ENCODE peak calls at places on chromosome 11, in seven cellular contexts. J, T, V, P, W, H and G are unnamed samples.

GRCh38 chr11:16782226-16782919 is 43.9 kb downstream of the C11orf58 start:
- DNase-seq in J (no peak), T (no peak), V (no peak), P (no peak), W (no peak), H (no peak), G (no peak)

GRCh38 chr11:119144825-119145476 is 3.9 kb upstream of the ABCG4 start:
- DNase-seq in J (no peak), T (peak), V (no peak), P (peak), W (peak), H (peak), G (peak)

GRCh38 chr11:107928767-107929507 is 689 bp downstream of the RAB39A start:
- DNase-seq in J (no peak), T (peak), V (no peak), P (peak), W (no peak), H (no peak), G (no peak)

GRCh38 chr11:117180661-117181585 is 2.4 kb downstream of the SIDT2 start:
- DNase-seq in J (peak), T (peak), V (no peak), P (peak), W (peak), H (peak), G (peak)

GRCh38 chr11:28529540-28530410 is 421.6 kb downstream of the METTL15 start:
- DNase-seq in J (no peak), T (no peak), V (no peak), P (peak), W (no peak), H (peak), G (no peak)

GRCh38 chr11:1228921-1229451 is 6.1 kb downstream of the MUC5B start:
- DNase-seq in J (no peak), T (no peak), V (no peak), P (no peak), W (peak), H (no peak), G (no peak)

GRCh38 chr11:568306-569259 is 7.7 kb upstream of the PHRF1 start:
- DNase-seq in J (no peak), T (peak), V (peak), P (peak), W (peak), H (peak), G (peak)

GRCh38 chr11:57379732-57380131 is 1.2 kb downstream of the PRG3 start:
- DNase-seq in J (no peak), T (no peak), V (no peak), P (peak), W (no peak), H (no peak), G (no peak)

GRCh38 chr11:82927264-82927880 is 25.8 kb downstream of the DDIAS start:
- DNase-seq in J (no peak), T (no peak), V (no peak), P (peak), W (peak), H (peak), G (peak)

GRCh38 chr11:125091247-125091876 is 20.1 kb downstream of the TMEM218 start:
- DNase-seq in J (no peak), T (no peak), V (no peak), P (peak), W (no peak), H (no peak), G (no peak)

GRCh38 chr11:10625982-10626311 is 57.5 kb upstream of the LYVE1 start:
- DNase-seq in J (no peak), T (no peak), V (no peak), P (no peak), W (no peak), H (no peak), G (no peak)

GRCh38 chr11:79333381-79333780 is 107.4 kb downstream of the TENM4 start:
- DNase-seq in J (no peak), T (no peak), V (no peak), P (no peak), W (no peak), H (no peak), G (no peak)

GRCh38 chr11:85902353-85902752 is 47.2 kb downstream of the CCDC83 start:
- DNase-seq in J (no peak), T (no peak), V (no peak), P (no peak), W (no peak), H (no peak), G (no peak)

GRCh38 chr11:8917157-8917820 is 6.3 kb downstream of the AKIP1 start:
- DNase-seq in J (no peak), T (peak), V (no peak), P (peak), W (peak), H (peak), G (peak)

GRCh38 chr11:118705796-118706545 is 26.5 kb upstream of the TREH start:
- DNase-seq in J (no peak), T (no peak), V (no peak), P (peak), W (no peak), H (no peak), G (no peak)

GRCh38 chr11:33475999-33476398 is 218.8 kb downstream of the HIPK3 start:
- DNase-seq in J (no peak), T (no peak), V (no peak), P (no peak), W (peak), H (peak), G (peak)

GRCh38 chr11:45646275-45646970 is 19.0 kb downstream of the CHST1 start:
- DNase-seq in J (no peak), T (no peak), V (no peak), P (peak), W (no peak), H (no peak), G (no peak)

GRCh38 chr11:117910941-117911630 is 18.1 kb downstream of the TMPRSS13 start:
- DNase-seq in J (no peak), T (no peak), V (no peak), P (no peak), W (no peak), H (no peak), G (peak)

GRCh38 chr11:45204761-45205160 is 58.3 kb downstream of the PRDM11 start:
- DNase-seq in J (no peak), T (no peak), V (no peak), P (peak), W (no peak), H (no peak), G (peak)

GRCh38 chr11:117217141-117217609 is 14.7 kb downstream of the PCSK7 start:
- DNase-seq in J (no peak), T (no peak), V (no peak), P (no peak), W (no peak), H (no peak), G (peak)

GRCh38 chr11:65150513-65151271 is 16.4 kb upstream of the SYVN1 start:
- DNase-seq in J (no peak), T (peak), V (peak), P (no peak), W (peak), H (peak), G (peak)

GRCh38 chr11:77400775-77401469 is 73.0 kb downstream of the PAK1 start:
- DNase-seq in J (no peak), T (no peak), V (no peak), P (no peak), W (no peak), H (peak), G (no peak)

GRCh38 chr11:1150769-1151365 is 6.9 kb upstream of the MUC5AC start:
- DNase-seq in J (no peak), T (no peak), V (no peak), P (no peak), W (no peak), H (no peak), G (no peak)

GRCh38 chr11:111378773-111379499 is at the start of gene POU2AF1:
- DNase-seq in J (peak), T (peak), V (no peak), P (no peak), W (no peak), H (no peak), G (peak)

GRCh38 chr11:132658004-132658403 is 874.3 kb downstream of the OPCML start:
- DNase-seq in J (no peak), T (no peak), V (no peak), P (no peak), W (no peak), H (no peak), G (no peak)

GRCh38 chr11:34844466-34845112 is 71.6 kb downstream of the APIP start:
- DNase-seq in J (no peak), T (no peak), V (no peak), P (no peak), W (no peak), H (no peak), G (no peak)

GRCh38 chr11:102914238-102915043 is 39.7 kb upstream of the MMP12 start:
- DNase-seq in J (no peak), T (no peak), V (no peak), P (peak), W (peak), H (no peak), G (peak)

GRCh38 chr11:134753805-134754130 is 341.7 kb upstream of the B3GAT1 start:
- DNase-seq in J (no peak), T (no peak), V (no peak), P (no peak), W (no peak), H (no peak), G (no peak)

GRCh38 chr11:104073950-104074349 is 37.5 kb downstream of the DDI1 start:
- DNase-seq in J (no peak), T (no peak), V (no peak), P (no peak), W (no peak), H (no peak), G (no peak)

GRCh38 chr11:58575377-58576020 is at the start of gene LPXN:
- DNase-seq in J (no peak), T (no peak), V (no peak), P (no peak), W (no peak), H (no peak), G (no peak)

GRCh38 chr11:64568041-64568571 is 22.9 kb upstream of the SLC22A12 start:
- DNase-seq in J (no peak), T (no peak), V (no peak), P (no peak), W (no peak), H (no peak), G (no peak)

GRCh38 chr11:126465573-126466287 is 110.2 kb downstream of the ST3GAL4 start:
- DNase-seq in J (no peak), T (no peak), V (no peak), P (no peak), W (no peak), H (no peak), G (no peak)

GRCh38 chr11:127925430-127925829 is 661.9 kb downstream of the ETS1 start:
- DNase-seq in J (no peak), T (no peak), V (no peak), P (no peak), W (no peak), H (no peak), G (no peak)
- TF ChIP-seq CTCF in J (no peak), T (no peak), V (no peak), P (no peak), W (no peak), H (no peak), G (no peak)

DNA sequence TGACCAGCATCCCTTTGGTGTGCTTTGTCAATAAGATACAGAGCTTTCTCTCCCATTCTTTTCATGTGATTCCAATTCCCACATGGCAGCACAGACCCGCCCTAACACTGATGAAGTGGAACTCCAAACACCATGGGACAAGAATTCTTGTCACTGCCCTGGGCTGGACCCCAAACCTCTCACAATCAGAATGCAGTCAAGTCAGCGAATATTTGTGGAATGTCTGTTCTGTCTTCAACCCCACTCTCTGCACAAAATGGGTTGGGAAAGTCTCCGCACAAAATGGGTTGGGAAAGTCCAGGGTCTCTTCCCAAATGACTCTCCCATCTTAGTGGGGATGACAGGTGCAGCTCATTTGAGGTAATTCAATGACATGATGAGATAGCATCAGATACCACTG is 138.9 kb upstream of the TEAD1 start:
- DNase-seq in J (no peak), T (no peak), V (no peak), P (no peak), W (no peak), H (no peak), G (no peak)
- H3K27ac ChIP-seq in J (no peak), T (no peak), V (no peak), P (no peak), W (no peak), H (no peak), G (no peak)

GRCh38 chr11:74168838-74169237 is 2.0 kb downstream of the C2CD3 start:
- DNase-seq in J (no peak), T (no peak), V (no peak), P (no peak), W (no peak), H (no peak), G (no peak)

GRCh38 chr11:74175923-74176322 is 4.8 kb downstream of the PPME1 start:
- DNase-seq in J (no peak), T (no peak), V (no peak), P (no peak), W (no peak), H (no peak), G (no peak)

GRCh38 chr11:74169736-74170458 is 905 bp downstream of the C2CD3 start:
- DNase-seq in J (no peak), T (no peak), V (no peak), P (no peak), W (no peak), H (no peak), G (no peak)

GRCh38 chr11:74171630-74172465 is 759 bp downstream of the PPME1 start:
- DNase-seq in J (no peak), T (no peak), V (no peak), P (no peak), W (no peak), H (no peak), G (no peak)

GRCh38 chr11:74170694-74171629 is at the start of the genes C2CD3 and PPME1:
- DNase-seq in J (peak), T (peak), V (peak), P (peak), W (peak), H (peak), G (peak)
- TF ChIP-seq CTCF in J (peak), T (peak), V (peak), P (peak), W (peak), H (peak), G (peak)

GRCh38 chr11:114088216-114088615 is 28.7 kb downstream of the ZBTB16 start:
- DNase-seq in J (no peak), T (no peak), V (no peak), P (no peak), W (no peak), H (no peak), G (no peak)
- H3K27ac ChIP-seq in J (no peak), T (no peak), V (peak), P (no peak), W (peak), H (peak), G (no peak)